ENCODE peak calls at places on chromosomes 6 and 20, in ten cellular contexts. P, R, M, O, F, N, T, H, J and I are unnamed samples.

GRCh38 chr6:16136536-16137450 is 7.9 kb downstream of the MYLIP start:
- DNase-seq in O (peak; percentile 37), F (no peak), P (no peak), M (no peak), H (peak; percentile 13), J (peak; percentile 93), T (no peak), R (no peak), N (peak; percentile 92), I (no peak)

GRCh38 chr6:14126250-14126649 is 8.7 kb downstream of the CD83 start:
- DNase-seq in M (no peak), P (no peak), N (peak; percentile 12), F (no peak), R (no peak), O (no peak), J (no peak), T (no peak), H (no peak), I (no peak)

GRCh38 chr6:148698671-148699180 is 48.1 kb upstream of the UST start:
- DNase-seq in R (peak; percentile 19), P (no peak), J (no peak), T (no peak), H (no peak), O (no peak), N (no peak), M (no peak), F (no peak), I (no peak)

GRCh38 chr20:43915209-43916072 is 789 bp downstream of the TOX2 start:
- DNase-seq in J (peak; percentile 53), R (peak; percentile 62), M (no peak), F (no peak), P (no peak), T (no peak), H (no peak), O (peak; percentile 14), N (peak; percentile 23), I (no peak)

GRCh38 chr6:130435181-130435580 is 69.4 kb downstream of the TMEM200A start:
- DNase-seq in N (no peak), M (no peak), R (no peak), J (no peak), P (no peak), O (no peak), F (no peak), T (no peak), H (no peak), I (no peak)

GRCh38 chr20:48720256-48721020 is 107.4 kb downstream of the PREX1 start:
- DNase-seq in F (no peak), N (no peak), H (no peak), O (no peak), P (no peak), T (no peak), J (no peak), M (no peak), R (no peak), I (no peak)

GRCh38 chr20:56945057-56945456 is 316.0 kb downstream of the TFAP2C start:
- DNase-seq in N (no peak), F (no peak), O (no peak), M (peak; percentile 9), T (no peak), P (no peak), R (no peak), J (no peak), H (no peak), I (no peak)

GRCh38 chr20:48736231-48736630 is 91.6 kb downstream of the PREX1 start:
- DNase-seq in J (no peak), P (no peak), H (no peak), T (no peak), O (no peak), F (no peak), R (no peak), N (peak; percentile 8), M (no peak), I (no peak)

GRCh38 chr6:13181398-13181797 is 146.9 kb downstream of the TBC1D7 start:
- DNase-seq in H (no peak), F (no peak), O (no peak), P (no peak), R (no peak), J (no peak), M (no peak), T (no peak), N (no peak), I (no peak)

GRCh38 chr20:7499201-7499600 is 441.1 kb downstream of the HAO1 start:
- DNase-seq in N (no peak), T (no peak), F (no peak), H (no peak), M (no peak), J (no peak), O (no peak), P (no peak), R (no peak), I (no peak)

GRCh38 chr6:150231456-150231855 is 88.6 kb downstream of the PPP1R14C start:
- DNase-seq in N (peak; percentile 57), T (no peak), R (no peak), O (no peak), M (no peak), F (no peak), P (no peak), H (no peak), J (peak; percentile 84), I (no peak)

GRCh38 chr6:170189236-170189635 is 101.6 kb downstream of the DLL1 start:
- DNase-seq in H (peak; percentile 3), F (peak; percentile 43), T (no peak), O (no peak), N (no peak), R (no peak), J (no peak), P (no peak), M (no peak), I (no peak)

GRCh38 chr6:141261672-141262060 is 871.1 kb upstream of the GJE1 start:
- DNase-seq in O (no peak), N (no peak), F (no peak), T (no peak), P (no peak), J (no peak), M (no peak), R (no peak), H (no peak), I (no peak)

GRCh38 chr20:7330850-7331249 is 563.4 kb downstream of the BMP2 start:
- DNase-seq in P (no peak), H (no peak), T (no peak), R (no peak), N (no peak), J (no peak), M (no peak), F (no peak), O (no peak), I (no peak)

GRCh38 chr6:138765896-138766487 is 7.6 kb upstream of the CCDC28A start:
- DNase-seq in M (no peak), J (peak; percentile 25), F (no peak), T (no peak), N (peak; percentile 56), P (no peak), O (no peak), R (no peak), H (no peak), I (no peak)

GRCh38 chr20:57927376-57927775 is 217.6 kb upstream of the PMEPA1 start:
- DNase-seq in M (no peak), R (no peak), H (no peak), N (no peak), O (no peak), J (no peak), P (no peak), F (no peak), T (no peak), I (no peak)

GRCh38 chr20:33880396-33880795 is 69.2 kb downstream of the CHMP4B start:
- DNase-seq in H (no peak), M (no peak), P (no peak), T (no peak), J (no peak), R (no peak), F (no peak), N (no peak), O (no peak), I (no peak)
- H3K4me1 ChIP-seq in H (no peaks in the 10 kb centered on the region), M (no peaks in the 10 kb centered on the region), P (no peaks in the 10 kb centered on the region), T (no peaks in the 10 kb centered on the region), J (no peaks in the 10 kb centered on the region), R (no peaks in the 10 kb centered on the region), F (no peaks in the 10 kb centered on the region), N (peaks cover 7% of the 10 kb centered on the region), O (no peaks in the 10 kb centered on the region), I (no peaks in the 10 kb centered on the region)

DNA sequence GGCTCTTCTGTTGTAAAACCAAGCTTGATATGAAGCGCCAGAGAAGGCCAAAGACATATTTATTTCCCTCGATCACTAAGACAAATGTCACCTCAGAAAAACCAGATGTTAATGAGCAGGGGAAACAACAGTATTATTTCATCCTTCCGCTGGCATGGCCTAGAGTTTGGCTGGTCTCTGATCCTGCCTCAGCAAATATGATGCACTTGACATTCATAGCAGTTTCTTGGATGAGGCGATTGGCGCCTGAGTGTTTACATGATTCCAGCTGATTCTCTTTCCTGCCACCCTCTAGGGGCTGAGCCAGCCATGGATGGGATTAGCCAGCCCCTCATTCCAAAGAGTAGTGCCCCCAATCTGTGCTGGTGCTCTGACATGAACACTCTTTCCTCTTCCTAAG is 67.9 kb downstream of the STMND1 start:
- DNase-seq in O (no peak), T (no peak), M (no peak), R (no peak), P (no peak), F (no peak), H (no peak), N (no peak), J (no peak), I (no peak)
- H3K4me1 ChIP-seq in O (no peaks in the 10 kb centered on the region), T (no peaks in the 10 kb centered on the region), M (no peaks in the 10 kb centered on the region), R (no peaks in the 10 kb centered on the region), P (no peaks in the 10 kb centered on the region), F (no peaks in the 10 kb centered on the region), H (no peaks in the 10 kb centered on the region), N (peaks cover 4% of the 10 kb centered on the region), J (peaks cover 3% of the 10 kb centered on the region), I (no peaks in the 10 kb centered on the region)

DNA sequence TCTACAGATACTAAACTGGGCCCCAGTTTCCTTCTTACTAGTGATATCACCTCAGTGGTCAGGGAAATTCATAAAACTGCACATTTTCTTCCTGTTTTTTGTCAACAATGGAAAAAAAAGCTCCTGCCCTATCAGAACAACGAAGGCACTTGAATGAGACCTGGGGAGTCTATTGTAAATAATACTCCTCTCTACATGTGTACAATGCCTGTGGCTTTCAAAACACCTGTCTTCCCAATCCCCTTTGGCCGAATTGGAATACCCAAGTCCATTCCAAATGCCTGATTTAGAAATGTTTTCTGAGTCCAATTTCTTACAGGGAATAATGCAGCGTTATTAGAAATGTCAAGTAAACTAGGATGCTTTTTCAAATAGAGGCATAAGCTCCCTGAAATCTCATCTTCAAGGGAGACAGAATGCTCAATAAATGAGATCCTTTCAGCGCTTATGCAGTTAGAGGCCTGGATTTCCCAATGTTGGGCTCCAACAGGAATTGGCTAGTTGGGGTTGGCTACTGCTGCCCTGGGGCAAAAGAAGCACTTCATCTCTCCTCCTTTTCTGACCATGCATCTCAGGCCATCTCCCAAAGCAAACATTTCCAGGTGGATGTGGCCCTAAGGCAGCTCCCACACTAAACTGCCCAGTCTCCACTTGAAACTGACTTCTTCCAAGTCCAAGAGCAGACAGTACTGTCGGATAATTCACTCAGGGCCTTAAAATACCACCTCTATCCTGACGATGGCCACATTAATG is 143.2 kb downstream of the NFATC2 start:
- DNase-seq in J (no peak), N (no peak), H (no peak), R (no peak), T (no peak), F (no peak), P (no peak), M (no peak), O (no peak), I (no peak)
- H3K4me1 ChIP-seq in J (no peaks in the 10 kb centered on the region), N (peaks cover 3% of the 10 kb centered on the region), H (no peaks in the 10 kb centered on the region), R (no peaks in the 10 kb centered on the region), T (peaks cover 50% of the 10 kb centered on the region), F (no peaks in the 10 kb centered on the region), P (peaks cover 10% of the 10 kb centered on the region), M (no peaks in the 10 kb centered on the region), O (peaks cover 64% of the 10 kb centered on the region), I (peaks cover 2% of the 10 kb centered on the region)

GRCh38 chr20:63955281-63955845 is 853 bp downstream of the UCKL1 start:
- DNase-seq in T (no peak), P (no peak), O (peak; percentile 29), N (no peak), J (peak; percentile 28), M (no peak), R (no peak), F (no peak), H (no peak), I (no peak)
- H3K4me1 ChIP-seq in T (peaks cover 28% of the 10 kb centered on the region), P (peaks cover 57% of the 10 kb centered on the region), O (peaks cover 50% of the 10 kb centered on the region), N (peaks cover 30% of the 10 kb centered on the region), J (peaks cover 28% of the 10 kb centered on the region), M (peaks cover 26% of the 10 kb centered on the region), R (peaks cover 54% of the 10 kb centered on the region), F (no peaks in the 10 kb centered on the region), H (peaks cover 40% of the 10 kb centered on the region), I (peaks cover 37% of the 10 kb centered on the region)